ENCODE peak calls at places on chromosome 19, in four cellular contexts. One of them, this sample, is unnamed.

GRCh38 chr19:5356428-5356827 is 15.8 kb upstream of the PTPRS start:
- DNase-seq in MM.1S: no peak
- DNase-seq in glutamatergic neuron: no peak
- DNase-seq in stimulated activated CD8-positive, alpha-beta memory T cell treated with anti-CD3 and anti-CD28 coated beads, Interleukin-15, amount 100 ng/mL, for 24 hours: no peak
- DNase-seq in this sample: no peak

GRCh38 chr19:11448410-11448809 is 13.0 kb downstream of the PRKCSH start:
- DNase-seq in glutamatergic neuron: no peak
- DNase-seq in stimulated activated CD8-positive, alpha-beta memory T cell treated with anti-CD3 and anti-CD28 coated beads, Interleukin-15, amount 100 ng/mL, for 24 hours: no peak
- DNase-seq in MM.1S: no peak
- DNase-seq in this sample: no peak

GRCh38 chr19:51226068-51226467 is 1.2 kb downstream of the CD33 start:
- DNase-seq in glutamatergic neuron: no peak
- DNase-seq in MM.1S: no peak
- DNase-seq in stimulated activated CD8-positive, alpha-beta memory T cell treated with anti-CD3 and anti-CD28 coated beads, Interleukin-15, amount 100 ng/mL, for 24 hours: no peak
- DNase-seq in this sample: no peak

GRCh38 chr19:3450796-3451411 is 29.4 kb downstream of the SMIM24 start:
- DNase-seq in stimulated activated CD8-positive, alpha-beta memory T cell treated with anti-CD3 and anti-CD28 coated beads, Interleukin-15, amount 100 ng/mL, for 24 hours: no peak
- DNase-seq in MM.1S: peak; percentile 30
- DNase-seq in glutamatergic neuron: no peak
- DNase-seq in this sample: no peak

GRCh38 chr19:8635422-8635821 is 5.0 kb downstream of the NFILZ start:
- DNase-seq in stimulated activated CD8-positive, alpha-beta memory T cell treated with anti-CD3 and anti-CD28 coated beads, Interleukin-15, amount 100 ng/mL, for 24 hours: no peak
- DNase-seq in glutamatergic neuron: no peak
- DNase-seq in MM.1S: no peak
- DNase-seq in this sample: no peak

GRCh38 chr19:38228005-38228377 is 4.0 kb upstream of the DPF1 start:
- DNase-seq in MM.1S: no peak
- DNase-seq in stimulated activated CD8-positive, alpha-beta memory T cell treated with anti-CD3 and anti-CD28 coated beads, Interleukin-15, amount 100 ng/mL, for 24 hours: no peak
- DNase-seq in glutamatergic neuron: no peak
- DNase-seq in this sample: peak; percentile 59

GRCh38 chr19:40253611-40254092 is 27.2 kb upstream of the CCNP start:
- DNase-seq in stimulated activated CD8-positive, alpha-beta memory T cell treated with anti-CD3 and anti-CD28 coated beads, Interleukin-15, amount 100 ng/mL, for 24 hours: no peak
- DNase-seq in MM.1S: no peak
- DNase-seq in glutamatergic neuron: no peak
- DNase-seq in this sample: no peak

GRCh38 chr19:34504809-34505291 is 23.3 kb downstream of the WTIP start:
- DNase-seq in stimulated activated CD8-positive, alpha-beta memory T cell treated with anti-CD3 and anti-CD28 coated beads, Interleukin-15, amount 100 ng/mL, for 24 hours: no peak
- DNase-seq in glutamatergic neuron: no peak
- DNase-seq in MM.1S: no peak
- DNase-seq in this sample: no peak

GRCh38 chr19:33811246-33811645 is 14.6 kb downstream of the KCTD15 start:
- DNase-seq in stimulated activated CD8-positive, alpha-beta memory T cell treated with anti-CD3 and anti-CD28 coated beads, Interleukin-15, amount 100 ng/mL, for 24 hours: no peak
- DNase-seq in glutamatergic neuron: no peak
- DNase-seq in MM.1S: no peak
- DNase-seq in this sample: no peak

GRCh38 chr19:19169236-19170052 is 619 bp downstream of the MEF2B start:
- DNase-seq in MM.1S: no peak
- DNase-seq in glutamatergic neuron: no peak
- DNase-seq in stimulated activated CD8-positive, alpha-beta memory T cell treated with anti-CD3 and anti-CD28 coated beads, Interleukin-15, amount 100 ng/mL, for 24 hours: no peak
- DNase-seq in this sample: no peak

GRCh38 chr19:6033744-6034264 is 55.9 kb upstream of the RANBP3 start:
- DNase-seq in glutamatergic neuron: no peak
- DNase-seq in MM.1S: no peak
- DNase-seq in stimulated activated CD8-positive, alpha-beta memory T cell treated with anti-CD3 and anti-CD28 coated beads, Interleukin-15, amount 100 ng/mL, for 24 hours: no peak
- DNase-seq in this sample: no peak

GRCh38 chr19:13309853-13310252 is 159.6 kb downstream of the IER2 start:
- DNase-seq in glutamatergic neuron: no peak
- DNase-seq in stimulated activated CD8-positive, alpha-beta memory T cell treated with anti-CD3 and anti-CD28 coated beads, Interleukin-15, amount 100 ng/mL, for 24 hours: no peak
- DNase-seq in MM.1S: no peak
- DNase-seq in this sample: no peak

GRCh38 chr19:47713046-47714021 is at the start of gene EHD2:
- DNase-seq in glutamatergic neuron: peak; percentile 65
- DNase-seq in stimulated activated CD8-positive, alpha-beta memory T cell treated with anti-CD3 and anti-CD28 coated beads, Interleukin-15, amount 100 ng/mL, for 24 hours: peak; percentile 37
- DNase-seq in MM.1S: no peak
- DNase-seq in this sample: no peak

GRCh38 chr19:11137542-11138384 is 17.8 kb downstream of the SPC24 start:
- DNase-seq in glutamatergic neuron: peak; percentile 84
- DNase-seq in stimulated activated CD8-positive, alpha-beta memory T cell treated with anti-CD3 and anti-CD28 coated beads, Interleukin-15, amount 100 ng/mL, for 24 hours: no peak
- DNase-seq in MM.1S: peak; percentile 51
- DNase-seq in this sample: peak; percentile 77

GRCh38 chr19:16447015-16447384 is 24.8 kb downstream of the EPS15L1 start:
- DNase-seq in glutamatergic neuron: no peak
- DNase-seq in MM.1S: no peak
- DNase-seq in stimulated activated CD8-positive, alpha-beta memory T cell treated with anti-CD3 and anti-CD28 coated beads, Interleukin-15, amount 100 ng/mL, for 24 hours: no peak
- DNase-seq in this sample: peak; percentile 24

GRCh38 chr19:3950871-3951861 is 18.3 kb downstream of the NMRK2 start:
- DNase-seq in stimulated activated CD8-positive, alpha-beta memory T cell treated with anti-CD3 and anti-CD28 coated beads, Interleukin-15, amount 100 ng/mL, for 24 hours: no peak
- DNase-seq in MM.1S: no peak
- DNase-seq in glutamatergic neuron: peak; percentile 70
- DNase-seq in this sample: peak; percentile 64

GRCh38 chr19:20787766-20788165 is 11.7 kb downstream of the ZNF66 start:
- DNase-seq in MM.1S: no peak
- DNase-seq in glutamatergic neuron: no peak
- DNase-seq in stimulated activated CD8-positive, alpha-beta memory T cell treated with anti-CD3 and anti-CD28 coated beads, Interleukin-15, amount 100 ng/mL, for 24 hours: no peak
- DNase-seq in this sample: no peak

GRCh38 chr19:38392707-38393308 is 4.3 kb downstream of the SPRED3 start:
- DNase-seq in stimulated activated CD8-positive, alpha-beta memory T cell treated with anti-CD3 and anti-CD28 coated beads, Interleukin-15, amount 100 ng/mL, for 24 hours: no peak
- DNase-seq in MM.1S: no peak
- DNase-seq in glutamatergic neuron: no peak
- DNase-seq in this sample: no peak

GRCh38 chr19:6481541-6482342 is at the start of gene DENND1C:
- DNase-seq in glutamatergic neuron: peak; percentile 50
- DNase-seq in stimulated activated CD8-positive, alpha-beta memory T cell treated with anti-CD3 and anti-CD28 coated beads, Interleukin-15, amount 100 ng/mL, for 24 hours: no peak
- DNase-seq in MM.1S: peak; percentile 55
- DNase-seq in this sample: peak; percentile 60

GRCh38 chr19:11530432-11530831 is 1.5 kb upstream of the ECSIT start:
- DNase-seq in stimulated activated CD8-positive, alpha-beta memory T cell treated with anti-CD3 and anti-CD28 coated beads, Interleukin-15, amount 100 ng/mL, for 24 hours: no peak
- DNase-seq in glutamatergic neuron: peak; percentile 75
- DNase-seq in MM.1S: peak; percentile 68
- DNase-seq in this sample: peak; percentile 86

GRCh38 chr19:9945319-9945966 is 9.1 kb upstream of the OLFM2 start:
- DNase-seq in MM.1S: no peak
- DNase-seq in stimulated activated CD8-positive, alpha-beta memory T cell treated with anti-CD3 and anti-CD28 coated beads, Interleukin-15, amount 100 ng/mL, for 24 hours: no peak
- DNase-seq in glutamatergic neuron: no peak
- DNase-seq in this sample: no peak

GRCh38 chr19:41351339-41352245 is 2.1 kb downstream of the TGFB1 start:
- DNase-seq in MM.1S: peak; percentile 56
- DNase-seq in stimulated activated CD8-positive, alpha-beta memory T cell treated with anti-CD3 and anti-CD28 coated beads, Interleukin-15, amount 100 ng/mL, for 24 hours: peak; percentile 67
- DNase-seq in glutamatergic neuron: peak; percentile 45
- DNase-seq in this sample: peak; percentile 41

GRCh38 chr19:34224996-34225658 is 29.2 kb upstream of the GARRE1 start:
- DNase-seq in glutamatergic neuron: no peak
- DNase-seq in stimulated activated CD8-positive, alpha-beta memory T cell treated with anti-CD3 and anti-CD28 coated beads, Interleukin-15, amount 100 ng/mL, for 24 hours: no peak
- DNase-seq in MM.1S: no peak
- DNase-seq in this sample: no peak

GRCh38 chr19:5480427-5480836 is 25.2 kb downstream of the ZNRF4 start:
- DNase-seq in MM.1S: no peak
- DNase-seq in glutamatergic neuron: peak; percentile 53
- DNase-seq in stimulated activated CD8-positive, alpha-beta memory T cell treated with anti-CD3 and anti-CD28 coated beads, Interleukin-15, amount 100 ng/mL, for 24 hours: no peak
- DNase-seq in this sample: peak; percentile 47

GRCh38 chr19:46980756-46981155 is 38.9 kb upstream of the NPAS1 start:
- DNase-seq in stimulated activated CD8-positive, alpha-beta memory T cell treated with anti-CD3 and anti-CD28 coated beads, Interleukin-15, amount 100 ng/mL, for 24 hours: no peak
- DNase-seq in MM.1S: no peak
- DNase-seq in glutamatergic neuron: no peak
- DNase-seq in this sample: no peak

GRCh38 chr19:48393559-48394330 is at the start of gene GRIN2D:
- DNase-seq in stimulated activated CD8-positive, alpha-beta memory T cell treated with anti-CD3 and anti-CD28 coated beads, Interleukin-15, amount 100 ng/mL, for 24 hours: no peak
- DNase-seq in glutamatergic neuron: peak; percentile 87
- DNase-seq in MM.1S: no peak
- DNase-seq in this sample: peak; percentile 81

GRCh38 chr19:46385636-46386035 is 27.7 kb downstream of the CCDC8 start:
- DNase-seq in MM.1S: no peak
- DNase-seq in glutamatergic neuron: no peak
- DNase-seq in stimulated activated CD8-positive, alpha-beta memory T cell treated with anti-CD3 and anti-CD28 coated beads, Interleukin-15, amount 100 ng/mL, for 24 hours: no peak
- DNase-seq in this sample: no peak

GRCh38 chr19:39970424-39970673 is 616 bp upstream of the PSMC4 start:
- DNase-seq in glutamatergic neuron: no peak
- DNase-seq in stimulated activated CD8-positive, alpha-beta memory T cell treated with anti-CD3 and anti-CD28 coated beads, Interleukin-15, amount 100 ng/mL, for 24 hours: no peak
- DNase-seq in MM.1S: no peak
- DNase-seq in this sample: no peak

GRCh38 chr19:3783660-3784584 is 2.3 kb downstream of the MATK start:
- DNase-seq in glutamatergic neuron: peak; percentile 53
- DNase-seq in stimulated activated CD8-positive, alpha-beta memory T cell treated with anti-CD3 and anti-CD28 coated beads, Interleukin-15, amount 100 ng/mL, for 24 hours: no peak
- DNase-seq in MM.1S: no peak
- DNase-seq in this sample: peak; percentile 79

GRCh38 chr19:19214892-19215291 is 3.1 kb downstream of the NCAN start:
- DNase-seq in glutamatergic neuron: no peak
- DNase-seq in MM.1S: peak; percentile 18
- DNase-seq in stimulated activated CD8-positive, alpha-beta memory T cell treated with anti-CD3 and anti-CD28 coated beads, Interleukin-15, amount 100 ng/mL, for 24 hours: no peak
- DNase-seq in this sample: no peak

GRCh38 chr19:5934779-5935472 is 20.9 kb downstream of the CAPS start:
- DNase-seq in stimulated activated CD8-positive, alpha-beta memory T cell treated with anti-CD3 and anti-CD28 coated beads, Interleukin-15, amount 100 ng/mL, for 24 hours: no peak
- DNase-seq in glutamatergic neuron: no peak
- DNase-seq in MM.1S: no peak
- DNase-seq in this sample: no peak

GRCh38 chr19:33465834-33466233 is 55.8 kb downstream of the PEPD start:
- DNase-seq in stimulated activated CD8-positive, alpha-beta memory T cell treated with anti-CD3 and anti-CD28 coated beads, Interleukin-15, amount 100 ng/mL, for 24 hours: no peak
- DNase-seq in MM.1S: no peak
- DNase-seq in glutamatergic neuron: no peak
- DNase-seq in this sample: no peak

GRCh38 chr19:32828139-32828538 is 41.4 kb downstream of the SLC7A9 start:
- DNase-seq in stimulated activated CD8-positive, alpha-beta memory T cell treated with anti-CD3 and anti-CD28 coated beads, Interleukin-15, amount 100 ng/mL, for 24 hours: no peak
- DNase-seq in glutamatergic neuron: no peak
- DNase-seq in MM.1S: no peak
- DNase-seq in this sample: no peak

GRCh38 chr19:17965370-17966114 is 1.4 kb upstream of the KCNN1 start:
- DNase-seq in glutamatergic neuron: no peak
- DNase-seq in stimulated activated CD8-positive, alpha-beta memory T cell treated with anti-CD3 and anti-CD28 coated beads, Interleukin-15, amount 100 ng/mL, for 24 hours: no peak
- DNase-seq in MM.1S: no peak
- DNase-seq in this sample: no peak